ENCODE peak calls at places on chromosomes 16 and 17, in six cellular contexts. K is lung, N is pancreas, H is fibroblast of the aortic adventitia, E is cardiac fibroblast, B is dorsolateral prefrontal cortex. X is an unnamed sample.

GRCh38 chr17:65537845-65538678 is 23.4 kb downstream of the AXIN2 start:
- DNase-seq in K (no peak), H (no peak), N (no peak), B (no peak), E (no peak), X (no peak)

GRCh38 chr17:33464669-33465275 is 171.7 kb upstream of the ASIC2 start:
- DNase-seq in N (no peak), B (no peak), E (no peak), H (no peak), K (no peak), X (no peak)

GRCh38 chr16:51624083-51624775 is 473.2 kb upstream of the SALL1 start:
- DNase-seq in N (no peak), E (no peak), K (no peak), H (no peak), B (no peak), X (no peak)

GRCh38 chr16:11032922-11033291 is 88.5 kb downstream of the CLEC16A start:
- DNase-seq in E (peak; percentile 37), H (peak; percentile 94), K (no peak), N (no peak), B (no peak), X (no peak)

GRCh38 chr16:14378131-14378551 is 251.9 kb downstream of the PARN start:
- DNase-seq in H (peak; percentile 74), E (peak; percentile 71), K (no peak), N (no peak), B (no peak), X (no peak)

GRCh38 chr16:4682616-4683254 is 10.6 kb upstream of the NUDT16L1 start:
- DNase-seq in K (peak; percentile 74), H (no peak), E (no peak), N (peak; percentile 77), B (peak; percentile 75), X (no peak)

GRCh38 chr17:28982191-28982793 is 23.5 kb downstream of the SEZ6 start:
- DNase-seq in N (no peak), B (no peak), E (peak; percentile 77), K (peak; percentile 39), H (no peak), X (no peak)

GRCh38 chr17:32621612-32622312 is 135.0 kb downstream of the CDK5R1 start:
- DNase-seq in K (no peak), H (no peak), N (no peak), E (peak; percentile 13), B (no peak), X (no peak)

GRCh38 chr16:67112591-67113399 is 3.1 kb downstream of the PHAF1 start:
- DNase-seq in E (no peak), H (no peak), N (no peak), B (no peak), K (no peak), X (no peak)

GRCh38 chr16:35188288-35189155 is 1729.1 kb downstream of the TP53TG3F start:
- DNase-seq in N (no peak), E (no peak), K (no peak), H (no peak), B (no peak), X (no peak)

GRCh38 chr16:15435216-15435864 is 952 bp downstream of the BMERB1 start:
- DNase-seq in N (no peak), B (no peak), E (peak; percentile 41), K (no peak), H (no peak), X (no peak)

GRCh38 chr17:48228720-48229119 is 121.2 kb downstream of the SNX11 start:
- DNase-seq in N (no peak), K (no peak), E (no peak), B (no peak), H (no peak), X (no peak)

GRCh38 chr17:72336026-72336803 is 215.4 kb downstream of the SOX9 start:
- DNase-seq in B (peak; percentile 43), K (no peak), E (no peak), H (no peak), N (no peak), X (no peak)

GRCh38 chr17:11150946-11151345 is 90.1 kb upstream of the SHISA6 start:
- DNase-seq in E (no peak), B (no peak), N (no peak), H (no peak), K (no peak), X (no peak)

GRCh38 chr17:59643159-59643857 is 23.6 kb downstream of the CLTC start:
- DNase-seq in E (peak; percentile 68), K (no peak), H (peak; percentile 60), B (no peak), N (no peak), X (no peak)

GRCh38 chr17:38799501-38800236 is at the start of gene PIP4K2B:
- DNase-seq in K (peak; percentile 97), B (peak; percentile 94), E (peak; percentile 98), H (peak; percentile 98), N (peak; percentile 97), X (peak; percentile 85)

GRCh38 chr17:57939797-57940196 is 15.4 kb downstream of the CUEDC1 start:
- DNase-seq in H (no peak), N (no peak), B (no peak), K (no peak), E (no peak), X (no peak)

GRCh38 chr16:24748242-24748641 is 18.8 kb downstream of the TNRC6A start:
- DNase-seq in K (peak; percentile 45), E (peak; percentile 91), B (no peak), N (no peak), H (peak; percentile 91), X (no peak)

GRCh38 chr17:66152756-66153155 is 39.2 kb downstream of the CEP112 start:
- DNase-seq in H (peak; percentile 16), K (no peak), E (peak; percentile 33), N (no peak), B (no peak), X (no peak)

GRCh38 chr17:61568219-61569072 is 22.6 kb downstream of the NACA2 start:
- DNase-seq in H (no peak), K (no peak), B (no peak), E (no peak), N (no peak), X (no peak)

GRCh38 chr16:2016407-2016922 is 3.1 kb upstream of the NPW start:
- DNase-seq in H (no peak), B (no peak), E (no peak), N (no peak), K (no peak), X (no peak)
- TF ChIP-seq CTCF in H (peak; percentile 47), B (no peak), E (peak; percentile 47), N (no peak), K (peak; percentile 4), X (peak; percentile 22)

DNA sequence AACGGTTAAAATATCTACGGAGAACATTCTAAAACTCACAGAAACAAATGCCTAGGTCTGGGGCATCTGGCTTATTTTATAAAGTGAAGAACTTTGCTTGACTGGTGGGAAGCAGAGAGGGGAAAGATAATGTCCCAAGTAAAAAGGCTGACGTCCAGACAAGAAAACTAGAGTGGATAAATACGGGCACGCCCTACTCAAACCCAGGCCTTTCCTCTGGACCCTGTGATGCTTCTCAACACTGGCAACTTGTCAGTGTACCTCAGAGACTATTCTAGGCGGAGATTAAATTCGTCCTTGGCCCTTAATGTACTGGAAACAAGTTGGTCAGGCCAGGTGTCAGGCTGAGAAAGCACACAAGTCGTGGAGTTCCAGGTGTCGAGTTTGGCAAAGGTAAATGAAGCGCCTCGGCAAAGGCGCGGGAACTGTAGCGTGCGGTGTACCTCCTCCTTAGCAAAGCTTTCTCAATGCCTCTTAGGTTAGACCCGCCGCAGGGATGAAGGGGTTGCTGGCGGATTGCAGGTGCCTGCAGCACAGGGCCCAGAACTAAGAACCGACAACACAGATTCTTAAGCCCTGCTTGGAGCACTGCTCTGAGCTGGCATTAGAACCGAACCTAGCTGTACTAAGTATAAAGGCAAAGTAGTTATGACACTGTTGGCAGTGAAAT is 668 bp upstream of the UNK start:
- DNase-seq in E (no peak), K (no peak), B (peak; percentile 40), H (no peak), N (peak; percentile 83), X (peak; percentile 48)
- TF ChIP-seq CTCF in E (no peak), K (no peak), B (no peak), H (no peak), N (no peak), X (no peak)

GRCh38 chr17:77459018-77459755 is 318.4 kb downstream of the SEC14L1 start:
- DNase-seq in N (no peak), E (no peak), K (no peak), B (no peak), H (no peak), X (no peak)

GRCh38 chr17:77460514-77461046 is 319.8 kb downstream of the SEC14L1 start:
- DNase-seq in E (no peak), N (no peak), B (no peak), K (no peak), H (no peak), X (no peak)

GRCh38 chr17:77462553-77463497 is 322.1 kb downstream of the SEC14L1 start:
- DNase-seq in E (no peak), N (no peak), B (no peak), H (no peak), K (no peak), X (no peak)

GRCh38 chr17:77462101-77462500 is 321.3 kb downstream of the SEC14L1 start:
- DNase-seq in B (no peak), E (no peak), H (no peak), N (no peak), K (no peak), X (no peak)

DNA sequence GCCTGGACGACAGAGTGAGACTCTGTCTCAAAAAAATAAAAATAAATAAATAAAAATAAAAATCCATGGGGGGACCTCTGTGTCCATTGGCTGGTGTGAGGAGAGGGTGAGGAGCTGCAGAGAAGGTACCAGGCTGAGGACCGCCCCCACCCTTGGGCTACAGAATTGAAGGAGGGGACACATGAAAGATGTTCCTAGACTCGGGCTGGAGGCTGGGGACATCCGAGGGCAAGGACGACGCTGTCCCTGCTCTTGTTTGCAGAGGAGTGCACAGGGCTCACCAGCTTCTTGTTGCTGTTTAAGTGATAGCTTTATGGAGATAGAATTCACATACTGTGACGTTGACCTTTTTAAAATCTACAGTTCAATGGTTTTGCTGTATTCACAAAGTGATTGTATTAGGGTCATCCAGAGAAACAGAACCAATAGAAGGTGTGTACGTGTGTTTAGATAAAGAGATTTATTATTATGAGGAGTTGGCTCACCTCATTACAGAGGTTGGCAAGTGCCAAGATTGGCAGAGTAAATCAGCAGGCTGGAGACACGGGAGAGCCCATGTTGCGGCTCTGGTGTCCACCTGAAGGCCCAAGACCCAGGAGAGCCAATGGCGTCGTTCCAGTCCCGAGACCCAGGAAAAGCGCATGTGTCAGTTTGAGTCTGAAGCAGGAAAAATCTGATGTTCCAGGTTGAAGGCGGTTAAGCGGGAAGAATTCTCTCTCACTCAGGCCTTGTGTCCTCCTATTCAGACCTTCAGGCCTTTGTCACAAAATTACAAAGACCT is 320.7 kb downstream of the SEC14L1 start:
- DNase-seq in B (no peak), N (no peak), H (no peak), E (no peak), K (no peak), X (no peak)
- TF ChIP-seq CTCF in B (no peak), N (no peak), H (no peak), E (no peak), K (no peak), X (no peak)

DNA sequence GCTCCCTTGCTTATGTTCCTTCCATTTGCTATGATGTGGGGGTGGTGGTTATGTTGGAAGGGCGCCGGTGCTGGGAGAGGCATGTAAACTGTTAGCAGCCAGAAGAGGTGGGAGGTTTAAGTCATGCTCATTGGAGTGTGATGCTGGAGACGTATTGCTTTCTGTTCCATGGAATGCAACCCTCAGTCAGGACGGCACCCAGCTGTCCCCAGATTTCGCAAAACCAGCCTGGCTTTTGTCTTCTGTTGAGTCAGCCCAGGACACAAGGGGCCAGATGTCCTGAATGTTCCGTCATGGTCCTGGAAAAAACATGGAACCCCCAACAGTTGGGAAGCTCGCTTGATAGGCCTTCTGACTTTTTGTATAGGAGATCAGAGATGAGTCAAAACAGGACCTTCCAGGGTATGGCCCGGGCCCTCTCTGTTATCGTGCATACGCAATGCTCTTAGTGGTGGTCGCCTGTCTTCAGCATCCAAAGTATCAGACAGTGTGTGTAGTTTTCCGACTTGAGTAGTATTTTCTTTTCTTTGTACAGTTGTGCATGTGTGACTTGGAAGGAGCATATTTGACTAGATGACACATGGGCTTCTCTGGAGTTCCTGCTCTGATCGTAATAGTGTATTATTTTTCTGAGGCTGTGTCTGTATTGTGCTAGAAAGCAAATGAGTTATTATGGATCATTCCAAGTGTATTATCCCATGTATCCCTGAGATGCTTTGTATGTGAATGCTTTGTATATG is 201.9 kb downstream of the SNX29 start:
- DNase-seq in E (peak; percentile 62), H (peak; percentile 52), N (no peak), B (peak; percentile 55), K (peak; percentile 44), X (no peak)
- TF ChIP-seq CTCF in E (no peak), H (no peak), N (no peak), B (no peak), K (no peak), X (no peak)